ENCODE peak calls at places on chromosomes 1 and 21, in ten cellular contexts. R is A549, Y is right atrium auricular region, I is lung, Z is esophagus muscularis mucosa, J is esophagus squamous epithelium, P is IMR-90, E is cardiac muscle cell, M is ascending aorta, Q is Peyer's patch. L is an unnamed sample.

GRCh38 chr1:186985889-186986491 is 157.2 kb downstream of the PLA2G4A start:
- DNase-seq in R (peak; percentile 62), M (no peak), J (no peak), Y (no peak), Z (no peak), E (peak; percentile 84), Q (no peak), P (peak; percentile 78), I (no peak), L (no peak)

GRCh38 chr1:7616953-7617352 is 154.1 kb upstream of the VAMP3 start:
- DNase-seq in Z (no peak), M (no peak), R (no peak), J (no peak), Q (no peak), P (no peak), E (no peak), I (no peak), Y (no peak), L (no peak)

GRCh38 chr1:93681095-93681548 is 515 bp downstream of the BCAR3 start:
- DNase-seq in E (peak; percentile 40), Y (no peak), M (no peak), I (no peak), R (no peak), Q (no peak), J (no peak), Z (no peak), P (peak; percentile 19), L (no peak)

GRCh38 chr1:212613440-212614335 is 5.1 kb downstream of the ATF3 start:
- DNase-seq in E (no peak), I (no peak), Z (no peak), R (no peak), M (no peak), P (no peak), Y (no peak), Q (no peak), J (no peak), L (no peak)

GRCh38 chr1:6380037-6380436 is 13.5 kb downstream of the ACOT7 start:
- DNase-seq in Z (no peak), Q (no peak), R (no peak), M (no peak), J (no peak), Y (no peak), I (no peak), E (no peak), P (no peak), L (no peak)

GRCh38 chr21:43842742-43843141 is 22.3 kb upstream of the AGPAT3 start:
- DNase-seq in R (no peak), Q (no peak), Z (no peak), Y (no peak), E (no peak), P (no peak), I (no peak), M (no peak), J (no peak), L (no peak)

GRCh38 chr1:155729031-155729898 is 40.4 kb downstream of the DAP3 start:
- DNase-seq in P (peak; percentile 69), J (no peak), E (peak; percentile 81), Q (peak; percentile 30), Z (no peak), R (peak; percentile 81), M (no peak), Y (peak; percentile 60), I (peak; percentile 51), L (peak; percentile 67)

GRCh38 chr1:181936768-181937581 is 124.5 kb downstream of the ZNF648 start:
- DNase-seq in Q (peak; percentile 30), R (peak; percentile 64), Y (no peak), P (no peak), I (peak; percentile 33), E (peak; percentile 0), Z (no peak), M (no peak), J (no peak), L (peak; percentile 56)

GRCh38 chr1:58573705-58574591 is 3.1 kb downstream of the TACSTD2 start:
- DNase-seq in P (no peak), Z (no peak), Y (no peak), J (no peak), E (no peak), M (no peak), R (no peak), I (peak; percentile 42), Q (no peak), L (peak; percentile 74)

GRCh38 chr1:189752461-189752860 is 725.2 kb downstream of the BRINP3 start:
- DNase-seq in Z (no peak), Q (no peak), P (peak; percentile 80), R (no peak), J (no peak), M (no peak), E (peak; percentile 2), I (no peak), Y (no peak), L (no peak)

GRCh38 chr1:27116697-27117096 is 38.2 kb downstream of the SLC9A1 start:
- DNase-seq in E (peak; percentile 59), R (no peak), Y (peak; percentile 71), M (no peak), Z (no peak), P (no peak), J (no peak), I (no peak), Q (no peak), L (no peak)

GRCh38 chr21:35048183-35048601 is 910 bp downstream of the RUNX1 start:
- DNase-seq in Q (peak; percentile 46), M (no peak), Y (no peak), P (no peak), E (no peak), R (peak; percentile 7), Z (peak; percentile 77), I (peak; percentile 32), J (no peak), L (peak; percentile 16)

GRCh38 chr21:44612029-44612486 is at the start of gene KRTAP10-8:
- DNase-seq in E (no peak), Q (no peak), Y (no peak), Z (no peak), M (no peak), I (no peak), P (no peak), J (no peak), R (no peak), L (no peak)

GRCh38 chr1:12549460-12550349 is 68.3 kb downstream of the DHRS3 start:
- DNase-seq in P (peak; percentile 98), I (no peak), Q (no peak), E (peak; percentile 80), Z (peak; percentile 96), Y (peak; percentile 93), J (no peak), R (peak; percentile 92), M (no peak), L (peak; percentile 66)

GRCh38 chr1:3614755-3615742 is 3.7 kb upstream of the MEGF6 start:
- DNase-seq in R (no peak), Z (no peak), E (no peak), Q (no peak), M (no peak), Y (no peak), P (no peak), J (no peak), I (no peak), L (no peak)

GRCh38 chr1:91476538-91477217 is 24.0 kb upstream of the CDC7 start:
- DNase-seq in Q (no peak), Y (no peak), P (no peak), I (no peak), J (no peak), R (no peak), Z (no peak), E (peak; percentile 67), M (no peak), L (no peak)

GRCh38 chr1:10494754-10495474 is 20.2 kb downstream of the PEX14 start:
- DNase-seq in P (peak; percentile 61), I (peak; percentile 81), E (peak; percentile 69), Z (peak; percentile 93), M (no peak), R (peak; percentile 47), Y (peak; percentile 70), J (no peak), Q (peak; percentile 68), L (peak; percentile 79)
- H3K4me3 ChIP-seq in P (no peak overlapping the region), I (no peak overlapping the region), E (no peak overlapping the region), Z (peak overlapping the region; percentile 19), M (peak overlapping the region; percentile 47), R (no peak overlapping the region), Y (no peak overlapping the region), J (peak overlapping the region; percentile 51), Q (peak overlapping the region; percentile 9), L (no peak overlapping the region)

GRCh38 chr1:240101306-240101705 is 9.6 kb downstream of the FMN2 start:
- DNase-seq in M (no peak), J (no peak), I (no peak), P (no peak), R (no peak), Z (peak; percentile 12), Q (no peak), E (no peak), Y (no peak), L (no peak)
- H3K27ac ChIP-seq in M (no peak overlapping the region), J (no peak overlapping the region), I (no peak overlapping the region), P (no peak overlapping the region), R (peak overlapping the region; percentile 58), Z (no peak overlapping the region), Q (no peak overlapping the region), E (no peak overlapping the region), Y (no peak overlapping the region), L (no peak overlapping the region)

GRCh38 chr1:222989443-222989842 is 153.6 kb downstream of the TLR5 start:
- DNase-seq in M (no peak), I (no peak), J (no peak), Q (no peak), P (no peak), Z (no peak), E (no peak), R (no peak), Y (no peak), L (no peak)

GRCh38 chr1:222991908-222992307 is 151.1 kb downstream of the TLR5 start:
- DNase-seq in M (no peak), J (no peak), Y (no peak), Z (no peak), P (no peak), E (no peak), R (no peak), I (no peak), Q (no peak), L (no peak)

GRCh38 chr1:222991177-222991576 is 151.9 kb downstream of the TLR5 start:
- DNase-seq in Y (no peak), I (no peak), P (no peak), J (no peak), Q (no peak), E (no peak), R (no peak), M (no peak), Z (no peak), L (no peak)

GRCh38 chr1:222987616-222988015 is 155.4 kb downstream of the TLR5 start:
- DNase-seq in Z (no peak), E (no peak), Y (no peak), P (no peak), Q (no peak), R (no peak), M (no peak), I (no peak), J (no peak), L (no peak)
- TF ChIP-seq CTCF in Z (no peak), E (no peak), Y (no peak), P (no peak), Q (no peak), R (peak; percentile 9), M (no peak), I (no peak), J (no peak), L (no peak)

DNA sequence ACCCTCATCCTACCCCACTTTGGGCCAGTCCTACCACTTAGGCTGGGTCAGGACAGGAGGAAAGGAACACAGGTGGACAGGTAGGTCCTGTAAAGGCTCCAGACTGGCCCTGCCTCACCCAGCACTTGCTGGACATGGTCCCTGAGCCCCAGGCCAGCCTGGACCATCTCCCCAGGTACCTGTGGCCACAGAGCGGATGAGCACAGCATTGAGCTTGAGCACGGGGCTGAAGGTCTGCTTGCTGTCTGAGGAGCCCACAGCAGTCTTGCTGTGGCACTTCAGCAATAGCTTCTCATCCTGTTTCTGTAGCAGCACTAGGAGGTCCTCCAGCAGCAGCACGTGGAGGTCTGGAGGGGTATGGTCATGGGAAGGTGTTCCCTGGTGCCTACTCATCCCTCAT is 23.3 kb downstream of the LRRC71 start:
- DNase-seq in Z (no peak), I (no peak), Q (no peak), E (no peak), P (no peak), M (no peak), J (no peak), R (no peak), Y (no peak), L (no peak)
- H3K4me3 ChIP-seq in Z (no peak overlapping the region), I (no peak overlapping the region), Q (no peak overlapping the region), E (no peak overlapping the region), P (no peak overlapping the region), M (no peak overlapping the region), J (no peak overlapping the region), R (no peak overlapping the region), Y (no peak overlapping the region), L (no peak overlapping the region)